ENCODE peak calls at places on chromosomes 13 and 19, in four cellular contexts. One of them, this sample, is unnamed.

GRCh38 chr19:49895566-49896297 is 955 bp downstream of the IL4I1 start:
- DNase-seq in H1: no peak
- DNase-seq in GM12878: no peak
- DNase-seq in K562: no peak
- DNase-seq in this sample: no peak

GRCh38 chr19:47310323-47310722 is 662 bp downstream of the C5AR1 start:
- DNase-seq in H1: no peak
- DNase-seq in GM12878: no peak
- DNase-seq in K562: no peak
- DNase-seq in this sample: no peak

GRCh38 chr13:75830842-75831241 is 194.7 kb downstream of the LMO7 start:
- DNase-seq in H1: no peak
- DNase-seq in GM12878: no peak
- DNase-seq in K562: no peak
- DNase-seq in this sample: no peak

GRCh38 chr13:101554420-101555125 is 102.1 kb downstream of the ITGBL1 start:
- DNase-seq in H1: no peak
- DNase-seq in GM12878: no peak
- DNase-seq in K562: no peak
- DNase-seq in this sample: no peak

GRCh38 chr13:79776538-79776937 is 295.6 kb downstream of the NDFIP2 start:
- DNase-seq in H1: no peak
- DNase-seq in GM12878: no peak
- DNase-seq in K562: no peak
- DNase-seq in this sample: no peak

GRCh38 chr13:87078947-87079795 is 592.0 kb upstream of the SLITRK5 start:
- DNase-seq in H1: no peak
- DNase-seq in GM12878: no peak
- DNase-seq in K562: no peak
- DNase-seq in this sample: no peak

GRCh38 chr13:20424559-20424852 is 101.2 kb downstream of the CRYL1 start:
- DNase-seq in H1: no peak
- DNase-seq in GM12878: no peak
- DNase-seq in K562: no peak
- DNase-seq in this sample: no peak

GRCh38 chr19:3516675-3517207 is 10.6 kb downstream of the FZR1 start:
- DNase-seq in H1: no peak
- DNase-seq in GM12878: peak; percentile 17
- DNase-seq in K562: no peak
- DNase-seq in this sample: no peak

GRCh38 chr13:113553541-113554332 is 30.8 kb upstream of the TFDP1 start:
- DNase-seq in H1: no peak
- DNase-seq in GM12878: no peak
- DNase-seq in K562: no peak
- DNase-seq in this sample: no peak

GRCh38 chr19:4518345-4519171 is at the start of gene PLIN4:
- DNase-seq in H1: no peak
- DNase-seq in GM12878: no peak
- DNase-seq in K562: no peak
- DNase-seq in this sample: peak; percentile 66

DNA sequence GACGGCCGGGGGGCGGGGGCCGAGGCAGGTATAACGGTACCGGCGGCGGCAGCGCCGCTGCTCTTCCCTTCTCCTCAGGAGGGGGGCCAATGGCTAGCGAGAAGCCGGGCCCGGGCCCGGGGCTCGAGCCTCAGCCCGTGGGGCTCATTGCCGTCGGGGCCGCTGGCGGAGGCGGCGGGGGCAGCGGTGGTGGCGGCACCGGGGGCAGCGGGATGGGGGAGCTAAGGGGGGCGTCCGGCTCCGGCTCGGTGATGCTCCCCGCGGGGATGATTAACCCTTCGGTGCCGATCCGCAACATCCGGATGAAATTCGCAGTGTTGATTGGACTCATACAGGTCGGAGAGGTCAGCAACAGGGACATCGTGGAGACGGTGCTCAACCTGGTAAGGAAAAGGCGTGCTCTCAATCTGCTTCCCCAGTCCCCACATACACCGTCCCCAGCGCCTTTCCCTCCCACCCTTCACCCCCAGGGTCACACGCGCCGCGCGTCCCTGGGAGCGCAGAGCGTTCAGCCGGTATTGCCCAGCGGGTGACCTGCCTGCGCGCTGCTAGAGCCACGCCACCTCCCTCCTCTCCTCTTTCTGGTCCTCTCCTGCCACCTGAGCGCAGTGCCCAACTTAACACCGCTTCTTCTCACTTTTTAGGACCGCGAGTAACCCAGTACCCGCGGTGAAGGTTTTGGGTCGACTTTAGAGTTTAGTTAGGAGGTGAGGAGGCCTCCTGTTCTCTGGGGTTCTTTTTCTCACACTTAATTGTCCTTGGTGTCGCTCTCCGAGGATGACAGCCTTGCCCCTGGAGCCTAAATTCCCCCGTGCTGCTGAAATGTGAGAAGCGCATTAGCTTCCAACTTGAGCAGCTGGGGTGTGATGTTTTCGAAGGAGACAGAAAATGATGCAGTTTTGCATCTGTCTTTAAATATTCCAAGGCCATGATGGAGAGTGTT is 933 bp downstream of the NBEA start:
- DNase-seq in H1: no peak
- DNase-seq in GM12878: no peak
- DNase-seq in K562: no peak
- DNase-seq in this sample: no peak
- H3K27ac ChIP-seq in H1: no peak overlapping the region
- H3K27ac ChIP-seq in GM12878: no peak overlapping the region
- H3K27ac ChIP-seq in K562: no peak overlapping the region
- H3K27ac ChIP-seq in this sample: no peak overlapping the region

GRCh38 chr13:28116736-28117135 is 16.4 kb upstream of the FLT3 start:
- DNase-seq in H1: no peak
- DNase-seq in GM12878: no peak
- DNase-seq in K562: no peak
- DNase-seq in this sample: no peak
- TF ChIP-seq ATF2 in H1: no peak
- TF ChIP-seq ATF2 in GM12878: no peak
- TF ChIP-seq ATF2 in K562: no peak
- TF ChIP-seq ATF2 in this sample: no peak

GRCh38 chr13:33110386-33110712 is 94.1 kb downstream of the KL start:
- DNase-seq in H1: no peak
- DNase-seq in GM12878: no peak
- DNase-seq in K562: no peak
- DNase-seq in this sample: no peak
- H3K27ac ChIP-seq in H1: no peak overlapping the region
- H3K27ac ChIP-seq in GM12878: peak overlapping the region; percentile 91
- H3K27ac ChIP-seq in K562: no peak overlapping the region
- H3K27ac ChIP-seq in this sample: no peak overlapping the region

GRCh38 chr13:99542788-99543406 is 41.6 kb downstream of the TM9SF2 start:
- DNase-seq in H1: no peak
- DNase-seq in GM12878: peak; percentile 92
- DNase-seq in K562: no peak
- DNase-seq in this sample: no peak
- TF ChIP-seq ATF2 in H1: no peak
- TF ChIP-seq ATF2 in GM12878: peak; percentile 96
- TF ChIP-seq ATF2 in K562: no peak
- TF ChIP-seq ATF2 in this sample: no peak

DNA sequence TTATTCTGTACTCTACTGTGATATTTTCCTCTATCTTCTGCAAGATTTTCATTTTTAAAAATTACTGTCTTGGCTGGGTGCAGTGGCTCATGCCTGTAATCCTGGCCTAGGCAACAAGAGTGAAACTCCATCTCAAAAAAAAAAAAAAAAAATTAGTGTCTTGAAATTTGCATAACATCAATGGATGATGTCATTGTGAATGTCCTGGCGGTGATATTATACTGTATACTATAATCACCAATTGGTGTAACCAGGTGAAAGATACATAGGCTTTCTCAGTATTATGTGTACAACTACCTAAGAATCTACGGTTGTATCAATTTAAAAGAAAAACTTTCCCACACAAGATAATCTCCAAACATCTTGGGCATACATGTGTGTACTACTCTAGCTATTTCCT is 15.2 kb downstream of the ZNF331 start:
- DNase-seq in H1: no peak
- DNase-seq in GM12878: no peak
- DNase-seq in K562: no peak
- DNase-seq in this sample: no peak
- H3K27ac ChIP-seq in H1: no peak overlapping the region
- H3K27ac ChIP-seq in GM12878: no peak overlapping the region
- H3K27ac ChIP-seq in K562: no peak overlapping the region
- H3K27ac ChIP-seq in this sample: no peak overlapping the region

GRCh38 chr19:56167064-56167578 is 8.7 kb upstream of the GALP start:
- DNase-seq in H1: no peak
- DNase-seq in GM12878: no peak
- DNase-seq in K562: no peak
- DNase-seq in this sample: no peak

GRCh38 chr19:56174086-56174485 is 1.7 kb upstream of the GALP start:
- DNase-seq in H1: no peak
- DNase-seq in GM12878: no peak
- DNase-seq in K562: no peak
- DNase-seq in this sample: no peak

GRCh38 chr19:56174550-56174949 is 1.3 kb upstream of the GALP start:
- DNase-seq in H1: no peak
- DNase-seq in GM12878: no peak
- DNase-seq in K562: no peak
- DNase-seq in this sample: no peak

GRCh38 chr19:56170261-56170660 is 5.5 kb upstream of the GALP start:
- DNase-seq in H1: no peak
- DNase-seq in GM12878: no peak
- DNase-seq in K562: peak; percentile 44
- DNase-seq in this sample: peak; percentile 86
- TF ChIP-seq ATF2 in H1: no peak
- TF ChIP-seq ATF2 in GM12878: no peak
- TF ChIP-seq ATF2 in K562: no peak
- TF ChIP-seq ATF2 in this sample: peak; percentile 32

GRCh38 chr13:39655569-39656324 is at the start of gene COG6:
- DNase-seq in H1: peak; percentile 83
- DNase-seq in GM12878: peak; percentile 86
- DNase-seq in K562: peak; percentile 81
- DNase-seq in this sample: peak; percentile 73

GRCh38 chr13:39656325-39656677 is 839 bp downstream of the COG6 start:
- DNase-seq in H1: no peak
- DNase-seq in GM12878: no peak
- DNase-seq in K562: no peak
- DNase-seq in this sample: no peak

DNA sequence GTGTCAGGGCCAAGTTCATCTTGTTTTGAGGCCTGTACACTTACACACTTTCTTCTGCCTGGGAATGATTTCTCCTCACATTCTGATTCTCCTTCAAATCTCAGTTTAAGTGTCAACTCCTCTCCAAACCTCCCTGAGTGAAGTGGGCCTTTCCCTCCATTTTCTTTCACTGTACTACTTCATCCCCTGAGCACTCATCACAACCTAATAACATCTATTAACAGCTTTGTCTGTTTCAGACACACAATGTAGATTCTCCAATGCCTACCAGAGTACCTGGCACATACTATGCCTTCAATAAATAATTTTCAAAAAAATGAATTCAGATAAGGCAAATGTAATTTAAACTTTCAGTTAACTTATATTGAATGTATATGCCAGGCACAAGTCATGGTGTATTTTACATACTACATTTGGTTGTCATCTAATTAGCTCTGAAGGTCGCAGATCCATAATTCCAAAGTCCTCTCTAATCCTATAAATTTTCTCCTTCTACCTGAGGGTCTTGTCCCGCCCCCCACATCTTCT is 357 bp upstream of the COG6 start:
- DNase-seq in H1: no peak
- DNase-seq in GM12878: no peak
- DNase-seq in K562: no peak
- DNase-seq in this sample: no peak
- H3K27ac ChIP-seq in H1: no peak overlapping the region
- H3K27ac ChIP-seq in GM12878: no peak overlapping the region
- H3K27ac ChIP-seq in K562: no peak overlapping the region
- H3K27ac ChIP-seq in this sample: no peak overlapping the region

GRCh38 chr19:35545855-35546381 is 492 bp downstream of the TMEM147 start:
- DNase-seq in H1: no peak
- DNase-seq in GM12878: peak; percentile 60
- DNase-seq in K562: peak; percentile 89
- DNase-seq in this sample: no peak
- TF ChIP-seq ATF2 in H1: no peak
- TF ChIP-seq ATF2 in GM12878: no peak
- TF ChIP-seq ATF2 in K562: no peak
- TF ChIP-seq ATF2 in this sample: no peak

This sample was measured in HepG2.